ENCODE peak calls at places on chromosomes 12 and 14, in five cellular contexts. L is heart left ventricle; A is fibroblast of lung; W is ovary; J is effector memory CD4-positive, alpha-beta T cell. I is an unnamed sample. For H3K4me1 and H3K9me3, the result is how much of the 10 kb centered on the place peaks cover.

GRCh38 chr12:54052745-54053624 is 650 bp upstream of the HOXC4 start:
- DNase-seq in J (no peak), A (no peak), W (peak), L (no peak), I (peak)

GRCh38 chr12:20415013-20415412 is 46.7 kb downstream of the PDE3A start:
- DNase-seq in W (peak), J (no peak), A (peak), L (peak), I (no peak)

GRCh38 chr14:26987734-26988363 is 390.0 kb upstream of the NOVA1 start:
- DNase-seq in A (no peak), J (no peak), L (no peak), W (no peak), I (no peak)

GRCh38 chr12:52175411-52176350 is 16.1 kb downstream of the KRT80 start:
- DNase-seq in L (no peak), A (peak), J (no peak), W (no peak), I (no peak)

GRCh38 chr12:67674417-67674816 is 25.9 kb downstream of the DYRK2 start:
- DNase-seq in L (no peak), W (no peak), J (no peak), A (no peak), I (no peak)

GRCh38 chr12:107027304-107028053 is 40.5 kb upstream of the MTERF2 start:
- DNase-seq in L (no peak), J (no peak), A (peak), W (no peak), I (peak)

GRCh38 chr14:101836131-101836530 is 74.6 kb downstream of the PPP2R5C start:
- DNase-seq in J (no peak), L (peak), W (peak), A (peak), I (no peak)

GRCh38 chr14:93731753-93732152 is 56.5 kb downstream of the PRIMA1 start:
- DNase-seq in W (no peak), J (no peak), A (no peak), L (no peak), I (no peak)

GRCh38 chr14:55832122-55832911 is 252.3 kb downstream of the KTN1 start:
- DNase-seq in L (no peak), W (no peak), A (peak), J (no peak), I (no peak)

GRCh38 chr12:117261267-117261666 is 71.0 kb upstream of the FBXO21 start:
- DNase-seq in A (peak), L (no peak), W (no peak), J (no peak), I (no peak)

GRCh38 chr12:122753213-122753571 is 568 bp downstream of the DENR start:
- DNase-seq in J (no peak), W (no peak), L (no peak), A (peak), I (no peak)

GRCh38 chr14:78455896-78456435 is 285.8 kb downstream of the NRXN3 start:
- DNase-seq in J (no peak), A (no peak), W (no peak), L (no peak), I (no peak)

GRCh38 chr12:34294137-34294536 is 271.8 kb downstream of the ALG10 start:
- DNase-seq in J (no peak), A (no peak), W (peak), L (no peak), I (no peak)

GRCh38 chr12:123471374-123472068 is 13.6 kb downstream of the SNRNP35 start:
- DNase-seq in W (no peak), A (peak), L (peak), J (no peak), I (no peak)

GRCh38 chr14:60756847-60757246 is 22.3 kb downstream of the MNAT1 start:
- DNase-seq in A (no peak), L (no peak), W (no peak), J (no peak), I (no peak)

GRCh38 chr12:116400671-116401357 is 123.3 kb upstream of the MED13L start:
- DNase-seq in J (no peak), A (no peak), W (no peak), L (no peak), I (no peak)

GRCh38 chr12:91774471-91774921 is 371.1 kb downstream of the BTG1 start:
- DNase-seq in J (no peak), W (no peak), L (no peak), A (peak), I (no peak)

GRCh38 chr12:76891609-76892008 is 12.8 kb upstream of the CSRP2 start:
- DNase-seq in L (no peak), J (no peak), A (no peak), W (no peak), I (no peak)

GRCh38 chr12:95766356-95767019 is 24.1 kb downstream of the NTN4 start:
- DNase-seq in L (no peak), W (no peak), J (no peak), A (peak), I (no peak)

GRCh38 chr12:105451211-105451610 is 120.7 kb downstream of the C12orf75 start:
- DNase-seq in W (no peak), L (no peak), J (no peak), A (peak), I (no peak)

GRCh38 chr12:121767525-121768016 is 25.9 kb downstream of the RHOF start:
- DNase-seq in L (peak), A (peak), W (no peak), J (no peak), I (no peak)

GRCh38 chr12:75294338-75294737 is 35.8 kb downstream of the CAPS2 start:
- DNase-seq in J (no peak), L (no peak), W (no peak), A (no peak), I (no peak)

GRCh38 chr14:91261115-91261514 is 16.6 kb upstream of the GPR68 start:
- DNase-seq in A (no peak), L (no peak), W (no peak), J (peak), I (no peak)

GRCh38 chr14:91257328-91258020 is 13.0 kb upstream of the GPR68 start:
- DNase-seq in J (no peak), W (no peak), L (no peak), A (no peak), I (no peak)

GRCh38 chr14:91256661-91257060 is 12.2 kb upstream of the GPR68 start:
- DNase-seq in L (no peak), W (no peak), A (no peak), J (no peak), I (no peak)

GRCh38 chr14:91258021-91258618 is 13.6 kb upstream of the GPR68 start:
- DNase-seq in W (no peak), A (peak), L (peak), J (no peak), I (no peak)

DNA sequence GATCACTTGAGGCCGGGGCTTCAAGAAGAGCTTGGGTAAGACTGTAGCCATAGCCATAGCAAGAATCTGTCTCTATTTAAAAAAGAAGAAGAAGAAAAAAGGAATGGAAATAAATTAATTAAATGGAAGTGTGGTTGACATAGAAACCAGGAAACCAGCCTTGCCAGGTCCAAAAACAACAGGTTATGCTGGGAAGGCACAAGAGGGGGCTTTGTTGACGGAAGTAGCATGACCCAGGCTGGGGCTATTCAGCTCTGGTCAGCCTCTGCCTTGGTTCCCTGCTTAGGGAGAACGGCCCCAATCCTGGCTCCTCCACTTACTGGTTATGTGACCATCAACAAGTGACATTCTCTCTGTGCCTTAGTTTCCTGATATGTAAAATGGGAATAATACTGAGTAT is 14.4 kb upstream of the GPR68 start:
- DNase-seq in L (no peak), A (no peak), W (no peak), J (no peak), I (no peak)
- H3K4me1 ChIP-seq in L (under half), A (under half), W (under half), J (under half), I (under half)

DNA sequence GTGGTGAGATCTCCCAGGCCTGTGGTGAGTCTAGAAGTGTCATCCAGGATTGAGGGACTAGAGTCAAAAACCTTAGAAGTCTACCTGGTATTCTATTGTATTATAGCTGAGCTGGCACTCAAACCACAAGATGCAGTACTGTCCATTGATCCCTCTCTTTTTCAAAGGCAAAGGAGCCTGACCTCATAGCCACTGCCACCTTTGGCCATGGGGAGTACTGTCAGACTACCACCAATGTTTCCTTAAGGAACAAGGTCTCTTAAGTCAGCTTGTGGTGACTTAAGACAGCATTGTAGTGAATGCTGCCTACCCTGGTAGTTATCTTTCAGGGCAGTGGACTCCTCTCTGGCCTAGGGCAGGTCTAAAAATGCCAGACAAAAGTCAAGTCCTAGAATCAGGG is 878.0 kb upstream of the MDGA2 start:
- DNase-seq in J (no peak), L (no peak), A (no peak), W (no peak), I (no peak)
- H3K9me3 ChIP-seq in J (under half), L (under half), A (under half), W (under half), I (under half)

DNA sequence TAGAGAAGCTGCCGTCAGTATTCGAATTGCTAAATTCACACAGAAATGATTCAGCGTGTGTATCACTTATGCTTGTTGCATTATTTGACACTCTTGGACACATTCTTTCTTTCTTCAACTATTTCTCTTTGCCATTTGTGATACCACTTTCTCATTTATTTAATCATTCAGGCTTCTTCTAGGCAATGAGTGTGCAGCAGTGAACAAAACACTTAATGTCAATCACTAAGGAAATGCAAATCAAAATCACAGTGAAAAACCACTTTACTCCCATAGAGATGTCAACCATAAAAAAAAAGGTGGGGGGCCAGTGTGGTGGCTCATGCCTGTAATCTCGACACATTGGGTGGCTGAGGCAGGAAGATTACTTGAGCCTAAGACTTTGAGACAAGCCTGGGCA is 214.6 kb downstream of the FLRT2 start:
- DNase-seq in J (no peak), A (no peak), L (no peak), W (no peak), I (no peak)
- H3K4me3 ChIP-seq in J (no peak), A (no peak), L (no peak), W (no peak), I (no peak)

DNA sequence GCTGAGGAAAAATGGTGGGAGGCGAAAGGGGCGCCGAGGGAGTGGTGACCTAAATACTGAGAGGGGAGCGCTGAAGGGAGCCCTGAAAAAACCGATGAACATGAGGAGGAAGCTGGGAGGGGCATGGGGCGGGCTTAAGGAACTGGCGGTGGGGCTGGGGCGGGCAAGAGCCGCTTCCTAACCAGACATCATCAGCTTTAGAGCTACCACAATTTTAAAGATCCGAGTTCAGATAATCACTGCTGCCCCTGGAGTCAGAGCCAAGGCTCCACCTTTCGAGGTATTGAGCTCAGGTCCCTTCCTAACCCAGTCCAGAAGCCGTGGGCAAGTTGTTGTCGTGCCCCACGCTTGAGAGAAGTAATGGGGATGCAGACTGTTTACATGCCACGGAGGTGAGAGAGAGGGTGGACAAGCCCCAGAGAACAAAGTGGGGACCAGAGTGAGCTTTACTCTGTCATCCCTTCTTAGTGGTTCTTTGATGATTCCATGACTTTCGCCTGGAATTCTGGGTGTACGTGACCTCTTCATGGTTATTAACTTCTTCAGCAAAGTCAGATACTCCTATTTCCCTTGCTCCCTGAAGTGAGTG is 393 bp downstream of the ORMDL2 start:
- DNase-seq in L (no peak), J (no peak), W (no peak), A (peak), I (no peak)
- H3K4me1 ChIP-seq in L (under half), J (under half), W (under half), A (under half), I (under half)

DNA sequence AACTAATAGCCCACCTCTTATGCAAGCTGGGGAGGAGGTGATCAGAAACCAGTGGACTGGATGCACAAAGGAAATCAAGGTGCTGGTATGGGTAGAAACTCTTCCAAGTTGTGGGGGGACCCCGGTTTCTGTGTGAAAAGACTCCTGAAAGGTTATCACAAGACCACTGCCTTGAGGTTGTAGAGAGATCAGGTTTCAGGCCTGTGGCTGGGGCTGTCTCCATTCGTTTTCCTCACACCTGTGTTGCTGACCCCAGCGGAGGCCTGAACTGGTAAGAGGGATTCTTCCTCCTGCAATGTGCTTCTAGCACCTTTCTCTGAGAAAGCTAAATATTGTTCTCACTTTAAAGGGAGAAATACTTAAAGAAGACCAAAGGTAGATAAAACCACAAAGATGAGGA is 9.3 kb upstream of the OR4K5 start:
- DNase-seq in J (no peak), A (no peak), W (no peak), L (no peak), I (no peak)
- H3K9me3 ChIP-seq in J (under half), A (under half), W (under half), L (under half), I (under half)

I was measured in CD8-positive, alpha-beta memory T cell.